ENCODE peak calls at places on chromosomes 12 and 14, in ten cellular contexts. K is gastrocnemius medialis, N is tibial artery, Q is OCI-LY7, M is cardiac muscle cell, V is dorsolateral prefrontal cortex, X is breast epithelium, W is GM12878, Y is body of pancreas, J is HL-60. E is an unnamed sample.

GRCh38 chr12:9253464-9253863 is 45.3 kb upstream of the PZP start:
- DNase-seq in K (no peak), N (no peak), Q (no peak), M (no peak), V (no peak), X (no peak), W (no peak), Y (no peak), J (no peak), E (no peak)

GRCh38 chr14:102035914-102036313 is 50.9 kb downstream of the HSP90AA1 start:
- DNase-seq in K (no peak), N (no peak), Q (no peak), M (no peak), V (no peak), X (no peak), W (no peak), Y (no peak), J (no peak), E (no peak)

GRCh38 chr12:48486261-48486660 is 4.0 kb downstream of the C12orf54 start:
- DNase-seq in K (no peak), N (no peak), Q (no peak), M (no peak), V (no peak), X (no peak), W (no peak), Y (no peak), J (no peak), E (no peak)

GRCh38 chr12:131789638-131790037 is 38.6 kb upstream of the MMP17 start:
- DNase-seq in K (no peak), N (no peak), Q (no peak), M (no peak), V (peak), X (peak), W (no peak), Y (no peak), J (no peak), E (no peak)

GRCh38 chr14:70666364-70666691 is 24.6 kb downstream of the TTC9 start:
- DNase-seq in K (no peak), N (no peak), Q (peak), M (no peak), V (no peak), X (no peak), W (no peak), Y (no peak), J (no peak), E (no peak)

GRCh38 chr14:105940534-105941225 is 414.3 kb downstream of the TMEM121 start:
- DNase-seq in K (no peak), N (peak), Q (no peak), M (no peak), V (no peak), X (no peak), W (no peak), Y (no peak), J (no peak), E (no peak)

GRCh38 chr14:65187421-65188049 is 85.2 kb upstream of the MAX start:
- DNase-seq in K (no peak), N (no peak), Q (no peak), M (no peak), V (no peak), X (no peak), W (no peak), Y (no peak), J (no peak), E (no peak)

GRCh38 chr12:124433147-124433874 is 134.1 kb downstream of the NCOR2 start:
- DNase-seq in K (peak), N (peak), Q (no peak), M (no peak), V (no peak), X (peak), W (no peak), Y (no peak), J (peak), E (no peak)

GRCh38 chr14:43786066-43786762 is 720.9 kb downstream of the FSCB start:
- DNase-seq in K (peak), N (no peak), Q (no peak), M (no peak), V (no peak), X (no peak), W (no peak), Y (no peak), J (no peak), E (no peak)

GRCh38 chr12:72277415-72277814 is 5.2 kb downstream of the TRHDE start:
- DNase-seq in K (no peak), N (no peak), Q (no peak), M (no peak), V (no peak), X (no peak), W (no peak), Y (peak), J (no peak), E (no peak)

GRCh38 chr14:91127411-91127810 is 13.5 kb downstream of the DGLUCY start:
- DNase-seq in K (peak), N (no peak), Q (no peak), M (no peak), V (no peak), X (peak), W (no peak), Y (peak), J (no peak), E (no peak)

GRCh38 chr12:24073170-24073810 is 123.8 kb upstream of the SOX5 start:
- DNase-seq in K (no peak), N (no peak), Q (no peak), M (no peak), V (no peak), X (no peak), W (no peak), Y (no peak), J (no peak), E (no peak)

GRCh38 chr14:52692248-52692962 is 3.0 kb downstream of the ERO1A start:
- DNase-seq in K (no peak), N (no peak), Q (peak), M (no peak), V (no peak), X (no peak), W (no peak), Y (no peak), J (peak), E (no peak)

GRCh38 chr12:109562871-109563270 is 10.4 kb downstream of the MMAB start:
- DNase-seq in K (no peak), N (no peak), Q (no peak), M (no peak), V (no peak), X (no peak), W (no peak), Y (no peak), J (no peak), E (no peak)

GRCh38 chr12:13087766-13088165 is 15.7 kb downstream of the GSG1 start:
- DNase-seq in K (no peak), N (no peak), Q (no peak), M (no peak), V (no peak), X (no peak), W (no peak), Y (no peak), J (no peak), E (no peak)

GRCh38 chr12:21559855-21560569 is 33.9 kb downstream of the SPX start:
- DNase-seq in K (no peak), N (no peak), Q (no peak), M (no peak), V (no peak), X (no peak), W (no peak), Y (peak), J (no peak), E (no peak)

GRCh38 chr14:94213021-94213420 is 38.9 kb downstream of the PPP4R4 start:
- DNase-seq in K (no peak), N (no peak), Q (no peak), M (no peak), V (no peak), X (no peak), W (no peak), Y (no peak), J (no peak), E (no peak)

GRCh38 chr14:22542360-22542759 is 46.7 kb downstream of the DAD1 start:
- DNase-seq in K (no peak), N (no peak), Q (no peak), M (no peak), V (no peak), X (no peak), W (no peak), Y (no peak), J (no peak), E (no peak)

GRCh38 chr12:104747956-104748355 is 210.1 kb downstream of the SLC41A2 start:
- DNase-seq in K (no peak), N (no peak), Q (no peak), M (no peak), V (no peak), X (no peak), W (no peak), Y (no peak), J (no peak), E (no peak)

GRCh38 chr14:24461336-24461735 is 18.8 kb upstream of the SDR39U1 start:
- DNase-seq in K (no peak), N (no peak), Q (no peak), M (no peak), V (no peak), X (no peak), W (no peak), Y (no peak), J (no peak), E (no peak)

GRCh38 chr14:22900088-22900799 is 17.2 kb downstream of the REM2 start:
- DNase-seq in K (no peak), N (peak), Q (peak), M (peak), V (no peak), X (no peak), W (peak), Y (peak), J (peak), E (no peak)

GRCh38 chr12:125079943-125080645 is 14.9 kb downstream of the AACS start:
- DNase-seq in K (peak), N (peak), Q (no peak), M (no peak), V (peak), X (no peak), W (no peak), Y (no peak), J (no peak), E (no peak)

GRCh38 chr12:2246358-2246757 is 193.6 kb downstream of the CACNA1C start:
- DNase-seq in K (no peak), N (no peak), Q (no peak), M (no peak), V (no peak), X (no peak), W (no peak), Y (no peak), J (no peak), E (no peak)

GRCh38 chr12:1843641-1844005 is 23.3 kb downstream of the LRTM2 start:
- DNase-seq in K (no peak), N (peak), Q (no peak), M (no peak), V (no peak), X (peak), W (no peak), Y (no peak), J (no peak), E (no peak)

GRCh38 chr14:72801381-72801812 is 92.5 kb downstream of the DPF3 start:
- DNase-seq in K (peak), N (no peak), Q (no peak), M (no peak), V (no peak), X (no peak), W (no peak), Y (no peak), J (no peak), E (no peak)

GRCh38 chr12:31572900-31573299 is 18.0 kb downstream of the DENND5B start:
- DNase-seq in K (no peak), N (no peak), Q (no peak), M (no peak), V (no peak), X (no peak), W (no peak), Y (no peak), J (no peak), E (no peak)

GRCh38 chr12:6946033-6946919 is 2.5 kb downstream of the C12orf57 start:
- DNase-seq in K (no peak), N (no peak), Q (peak), M (peak), V (no peak), X (peak), W (peak), Y (peak), J (peak), E (no peak)

GRCh38 chr12:108801736-108802665 is 55.4 kb downstream of the SSH1 start:
- DNase-seq in K (peak), N (peak), Q (no peak), M (peak), V (peak), X (no peak), W (no peak), Y (no peak), J (no peak), E (no peak)

GRCh38 chr12:124109760-124110159 is 136.7 kb downstream of the ZNF664 start:
- DNase-seq in K (no peak), N (no peak), Q (peak), M (no peak), V (no peak), X (no peak), W (peak), Y (no peak), J (peak), E (no peak)

GRCh38 chr12:15629108-15629507 is 160.1 kb downstream of the EPS8 start:
- DNase-seq in K (peak), N (peak), Q (no peak), M (peak), V (no peak), X (no peak), W (peak), Y (peak), J (no peak), E (no peak)

GRCh38 chr12:118061876-118062791 is 1.2 kb upstream of the WSB2 start:
- DNase-seq in K (peak), N (peak), Q (peak), M (peak), V (peak), X (peak), W (no peak), Y (peak), J (no peak), E (no peak)

GRCh38 chr12:21502164-21502496 is 541 bp downstream of the GOLT1B start:
- DNase-seq in K (no peak), N (no peak), Q (peak), M (peak), V (peak), X (no peak), W (peak), Y (peak), J (peak), E (peak)

GRCh38 chr12:53935562-53936341 is 2.9 kb upstream of the HOXC13 start:
- DNase-seq in K (no peak), N (no peak), Q (no peak), M (no peak), V (no peak), X (no peak), W (no peak), Y (no peak), J (no peak), E (no peak)

GRCh38 chr14:76007852-76008251 is 22.3 kb downstream of the IFT43 start:
- DNase-seq in K (no peak), N (no peak), Q (no peak), M (no peak), V (no peak), X (no peak), W (no peak), Y (no peak), J (no peak), E (no peak)

GRCh38 chr12:118853634-118854033 is 127.7 kb upstream of the SRRM4 start:
- DNase-seq in K (no peak), N (no peak), Q (peak), M (peak), V (peak), X (no peak), W (no peak), Y (no peak), J (no peak), E (no peak)

GRCh38 chr14:95222151-95222631 is 64.9 kb upstream of the DICER1 start:
- DNase-seq in K (peak), N (no peak), Q (no peak), M (no peak), V (no peak), X (no peak), W (no peak), Y (no peak), J (no peak), E (no peak)

DNA sequence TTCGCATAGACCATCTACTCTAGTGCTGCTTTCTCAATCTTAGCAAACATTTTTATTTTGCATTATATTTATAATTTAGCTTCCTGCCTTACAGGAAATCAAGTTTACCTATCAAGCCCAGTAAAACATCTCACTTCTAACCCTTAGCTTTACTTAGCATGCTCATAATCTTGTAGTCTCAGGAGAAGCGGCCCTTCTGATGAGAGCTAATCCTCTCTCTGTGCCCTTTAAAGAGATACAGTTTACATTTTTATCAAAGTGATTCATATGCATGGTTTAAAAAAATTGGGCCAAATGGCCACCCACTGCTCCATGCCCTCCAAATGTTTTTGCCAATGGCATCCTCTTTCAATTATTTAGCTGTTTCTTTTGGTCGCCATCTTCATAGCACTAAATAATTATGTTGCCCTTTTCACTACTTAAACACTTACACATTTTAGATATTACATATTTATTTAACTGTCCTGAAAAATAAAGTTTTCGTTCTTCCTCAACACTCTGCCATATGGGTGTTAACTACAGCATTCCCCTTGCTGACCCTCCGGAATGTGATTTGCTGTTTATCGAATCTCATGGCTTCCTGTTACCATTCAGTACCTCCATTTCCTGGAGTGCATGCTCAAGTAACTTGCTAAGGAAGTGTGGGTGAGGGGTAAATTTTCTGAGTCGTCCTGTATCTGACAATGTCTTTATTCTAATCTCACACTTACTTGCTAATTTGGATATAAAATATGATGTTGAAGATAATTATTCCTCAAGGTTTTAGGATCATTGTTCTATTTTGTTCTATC is 29.3 kb downstream of the YLPM1 start:
- DNase-seq in K (no peak), N (no peak), Q (peak), M (no peak), V (no peak), X (no peak), W (no peak), Y (no peak), J (no peak), E (no peak)
- H3K27ac ChIP-seq in K (no peak), N (no peak), Q (no peak), M (no peak), V (no peak), X (no peak), W (peak), Y (no peak), J (no peak), E (no peak)

DNA sequence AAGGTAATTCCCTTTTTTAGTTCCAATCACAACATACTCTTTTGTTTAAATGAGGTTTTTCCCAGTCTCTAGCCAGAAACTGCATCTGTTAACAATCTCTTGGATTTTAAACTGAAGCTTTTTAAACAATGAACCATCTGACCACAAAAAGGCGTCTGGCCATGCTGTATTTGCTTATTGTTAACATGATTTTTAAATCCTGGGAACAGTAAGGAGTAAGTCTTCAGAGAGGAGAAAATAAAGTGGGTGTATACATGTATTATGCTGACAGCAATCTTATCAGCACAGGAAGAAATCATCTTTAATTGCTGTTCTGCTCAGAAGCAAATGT is 106.2 kb downstream of the DAAM1 start:
- DNase-seq in K (no peak), N (no peak), Q (no peak), M (no peak), V (no peak), X (no peak), W (no peak), Y (no peak), J (no peak), E (no peak)
- H3K27ac ChIP-seq in K (no peak), N (peak), Q (no peak), M (no peak), V (no peak), X (peak), W (no peak), Y (no peak), J (no peak), E (no peak)

GRCh38 chr12:27537855-27538675 is 14.1 kb downstream of the PPFIBP1 start:
- DNase-seq in K (no peak), N (no peak), Q (peak), M (no peak), V (no peak), X (no peak), W (no peak), Y (no peak), J (no peak), E (no peak)

GRCh38 chr12:27542628-27543027 is 18.6 kb downstream of the PPFIBP1 start:
- DNase-seq in K (no peak), N (no peak), Q (no peak), M (no peak), V (no peak), X (no peak), W (no peak), Y (no peak), J (no peak), E (no peak)

GRCh38 chr12:27539191-27539631 is 15.2 kb downstream of the PPFIBP1 start:
- DNase-seq in K (no peak), N (no peak), Q (no peak), M (no peak), V (no peak), X (no peak), W (no peak), Y (no peak), J (no peak), E (no peak)

GRCh38 chr12:27545666-27546065 is 21.7 kb downstream of the PPFIBP1 start:
- DNase-seq in K (peak), N (no peak), Q (no peak), M (no peak), V (no peak), X (no peak), W (no peak), Y (no peak), J (no peak), E (no peak)

DNA sequence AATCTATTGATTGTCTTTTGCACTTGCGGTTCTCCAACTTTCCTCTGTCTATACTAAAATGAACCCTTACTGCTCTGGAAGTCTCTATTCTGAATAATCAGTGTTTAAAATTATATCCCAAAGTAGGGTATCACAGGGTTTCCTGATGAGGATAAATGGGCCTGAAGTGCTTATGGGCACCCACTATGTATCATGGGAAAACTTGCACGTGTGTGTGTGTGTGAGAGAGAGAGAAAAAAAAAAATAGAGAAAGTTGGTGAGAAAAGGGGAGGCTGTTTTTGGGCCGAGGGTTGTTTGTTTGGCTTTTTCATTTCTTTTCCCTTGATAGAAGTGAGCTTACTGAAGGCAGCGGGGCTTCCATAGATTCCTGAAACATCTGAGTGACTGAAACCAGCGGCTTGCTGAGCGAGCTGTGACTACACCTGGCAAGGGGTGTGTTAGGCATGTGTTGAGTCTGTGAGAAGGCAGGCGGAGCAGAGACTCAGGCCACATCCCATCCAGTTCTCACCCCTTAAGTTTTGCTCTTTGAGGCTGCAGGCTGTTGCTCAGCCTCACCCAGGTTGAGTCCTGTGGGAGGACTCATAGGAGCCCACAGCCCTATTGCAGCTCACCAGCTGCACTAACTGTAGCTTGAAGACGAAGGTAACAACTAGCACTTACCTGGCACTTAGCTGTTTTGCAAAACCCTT is 17.2 kb downstream of the PPFIBP1 start:
- DNase-seq in K (no peak), N (no peak), Q (no peak), M (no peak), V (no peak), X (no peak), W (no peak), Y (peak), J (no peak), E (no peak)
- H3K27ac ChIP-seq in K (no peak), N (no peak), Q (no peak), M (no peak), V (peak), X (no peak), W (no peak), Y (no peak), J (no peak), E (no peak)

GRCh38 chr12:89709994-89710872 is 1.6 kb upstream of the ATP2B1 start:
- DNase-seq in K (no peak), N (peak), Q (peak), M (no peak), V (peak), X (peak), W (no peak), Y (peak), J (peak), E (peak)
- H3K27ac ChIP-seq in K (peak), N (peak), Q (peak), M (peak), V (peak), X (peak), W (peak), Y (peak), J (peak), E (peak)